ENCODE peak calls at places on chromosome 19, in four cellular contexts. I is IMR-90, N is uterus, D is esophagus squamous epithelium. W is an unnamed sample.

GRCh38 chr19:41795031-41795461 is 1.3 kb upstream of the CEACAM3 start:
- DNase-seq in D (no peak), I (peak; percentile 16), N (no peak), W (no peak)

GRCh38 chr19:18931316-18932162 is 9.5 kb downstream of the HOMER3 start:
- DNase-seq in D (no peak), I (no peak), N (no peak), W (no peak)

GRCh38 chr19:58356971-58357797 is 3.9 kb upstream of the A1BG start:
- DNase-seq in I (no peak), D (no peak), N (no peak), W (no peak)

GRCh38 chr19:49167857-49168409 is 10.3 kb downstream of the TRPM4 start:
- DNase-seq in I (no peak), N (no peak), D (no peak), W (no peak)

GRCh38 chr19:19822148-19822429 is 539 bp upstream of the ZNF506 start:
- DNase-seq in N (no peak), D (no peak), I (no peak), W (no peak)

GRCh38 chr19:22622901-22623840 is 11.0 kb upstream of the ZNF492 start:
- DNase-seq in N (no peak), I (no peak), D (no peak), W (no peak)

GRCh38 chr19:49422407-49423277 is 599 bp downstream of the PTH2 start:
- DNase-seq in N (no peak), D (no peak), I (peak; percentile 17), W (no peak)

GRCh38 chr19:2270572-2271515 is 11.1 kb downstream of the PEAK3 start:
- DNase-seq in I (peak; percentile 84), D (peak; percentile 58), N (peak; percentile 86), W (peak; percentile 96)

GRCh38 chr19:45782820-45783785 is 813 bp upstream of the DMPK start:
- DNase-seq in N (peak; percentile 86), I (peak; percentile 71), D (no peak), W (no peak)

GRCh38 chr19:49113762-49114629 is at the start of gene LIN7B:
- DNase-seq in D (no peak), I (peak; percentile 54), N (peak; percentile 40), W (peak; percentile 93)

GRCh38 chr19:13986348-13986904 is 19.7 kb downstream of the RFX1 start:
- DNase-seq in I (peak; percentile 72), N (peak; percentile 77), D (peak; percentile 76), W (peak; percentile 99)

GRCh38 chr19:28727133-28727834 is 485.7 kb downstream of the UQCRFS1 start:
- DNase-seq in N (no peak), D (no peak), I (no peak), W (peak; percentile 53)

GRCh38 chr19:58328999-58329398 is 2.2 kb downstream of the ZSCAN22 start:
- DNase-seq in N (no peak), D (no peak), I (no peak), W (no peak)

GRCh38 chr19:41926861-41927809 is 1.1 kb downstream of the ERFL start:
- DNase-seq in D (no peak), N (no peak), I (no peak), W (no peak)

GRCh38 chr19:55146078-55146647 is 2.8 kb downstream of the TNNT1 start:
- DNase-seq in N (no peak), D (no peak), I (no peak), W (no peak)

GRCh38 chr19:3096267-3096901 is 2.2 kb downstream of the GNA11 start:
- DNase-seq in N (no peak), I (no peak), D (no peak), W (peak; percentile 73)

GRCh38 chr19:42254083-42254849 is 662 bp downstream of the ERF start:
- DNase-seq in D (no peak), I (peak; percentile 32), N (peak; percentile 83), W (peak; percentile 95)

GRCh38 chr19:46609511-46610412 is 8.6 kb downstream of the CALM3 start:
- DNase-seq in N (no peak), D (no peak), I (no peak), W (peak; percentile 65)

GRCh38 chr19:56167064-56167578 is 8.7 kb upstream of the GALP start:
- DNase-seq in N (no peak), I (no peak), D (no peak), W (no peak)

GRCh38 chr19:58450836-58451357 is 525 bp upstream of the ZNF324B start:
- DNase-seq in I (no peak), D (no peak), N (no peak), W (no peak)

GRCh38 chr19:17259118-17259780 is 5.3 kb downstream of the USHBP1 start:
- DNase-seq in N (no peak), D (no peak), I (no peak), W (no peak)

GRCh38 chr19:33796164-33797100 is at the start of gene KCTD15:
- DNase-seq in I (peak; percentile 31), D (no peak), N (peak; percentile 33), W (no peak)

GRCh38 chr19:16106121-16106520 is 5.6 kb upstream of the RAB8A start:
- DNase-seq in N (no peak), I (peak; percentile 53), D (no peak), W (no peak)

GRCh38 chr19:34998777-34999497 is 1.2 kb upstream of the GRAMD1A start:
- DNase-seq in N (no peak), D (no peak), I (no peak), W (peak; percentile 75)

GRCh38 chr19:35002037-35002535 is 2.0 kb downstream of the GRAMD1A start:
- DNase-seq in N (no peak), D (no peak), I (no peak), W (peak; percentile 65)

GRCh38 chr19:35000338-35000646 is 169 bp downstream of the GRAMD1A start:
- DNase-seq in N (no peak), D (no peak), I (no peak), W (no peak)

GRCh38 chr19:35000647-35001501 is 751 bp downstream of the GRAMD1A start:
- DNase-seq in N (no peak), I (peak; percentile 50), D (no peak), W (peak; percentile 90)

DNA sequence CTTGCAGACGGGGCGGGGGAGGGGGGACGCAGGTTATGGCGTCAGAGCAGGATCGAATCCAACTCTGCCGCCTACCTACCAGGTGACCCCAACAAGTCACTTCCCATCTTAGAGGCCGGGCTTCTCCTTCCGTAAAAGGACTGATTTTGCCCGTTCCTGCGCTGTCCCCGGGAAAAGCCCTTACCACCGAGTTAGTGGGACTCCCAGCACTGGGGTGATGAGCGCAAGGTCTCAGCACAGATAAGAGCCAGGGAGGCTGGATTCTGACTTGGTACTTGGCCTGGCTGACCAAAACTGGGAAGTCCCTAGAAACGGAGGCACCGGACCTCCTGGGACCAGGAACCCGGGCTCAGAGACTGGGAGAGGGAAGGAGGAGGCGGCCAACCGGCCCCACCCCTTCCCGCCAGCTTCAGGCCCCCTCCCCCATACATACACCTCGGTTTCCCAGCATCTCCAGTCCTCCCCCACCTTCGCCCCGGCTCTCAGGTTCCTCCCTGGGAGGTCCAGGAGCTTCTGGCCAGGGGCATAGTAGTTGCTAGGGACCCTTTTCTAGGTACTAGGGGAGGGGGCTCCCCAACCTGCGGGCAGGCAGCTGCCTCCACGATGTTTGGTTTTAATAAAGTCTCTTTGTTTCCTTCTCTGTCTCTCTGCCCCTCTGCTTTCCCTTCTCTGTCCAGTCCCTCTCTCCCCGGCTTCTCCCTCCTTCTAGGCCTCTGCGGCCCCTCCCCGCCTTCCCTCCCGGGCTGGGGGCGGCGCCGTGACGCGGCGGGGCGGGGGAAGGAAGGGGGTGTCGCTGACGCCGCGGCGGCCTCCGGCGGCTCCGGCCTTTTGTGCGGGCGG is at the start of gene GRAMD1A:
- DNase-seq in I (peak; percentile 80), D (no peak), N (peak; percentile 86), W (peak; percentile 98)
- TF ChIP-seq POLR2A in I (peak; percentile 86), D (no peak), N (peak; percentile 67), W (peak; percentile 50)

DNA sequence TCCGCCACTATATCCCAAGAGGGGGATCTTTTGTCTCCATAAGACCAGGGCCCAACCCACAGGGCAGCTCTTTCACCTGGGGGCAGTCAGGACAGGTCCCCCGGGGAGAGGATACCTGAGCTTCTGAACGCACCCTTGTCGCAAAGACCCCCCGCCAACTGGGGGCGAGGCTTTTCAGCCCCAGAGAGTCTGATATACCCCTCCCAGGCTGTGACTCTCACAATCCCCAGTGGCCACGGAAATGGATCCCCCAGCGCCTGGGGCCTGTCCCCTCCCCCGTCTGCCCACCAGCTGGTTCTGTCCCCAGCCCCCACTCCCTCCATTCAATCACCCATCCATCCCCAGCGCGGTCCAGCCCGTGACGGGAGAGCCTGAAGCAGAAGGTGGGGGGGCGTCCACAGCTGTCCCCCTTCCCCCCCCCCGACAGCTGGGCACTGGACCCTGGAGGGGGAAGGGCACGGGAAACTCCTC is 858 bp downstream of the DOCK6 start:
- DNase-seq in D (no peak), N (no peak), I (no peak), W (no peak)
- H3K27ac ChIP-seq in D (peak overlapping the region; percentile 91), N (peak overlapping the region; percentile 90), I (peak overlapping the region; percentile 56), W (peak overlapping the region; percentile 83)

DNA sequence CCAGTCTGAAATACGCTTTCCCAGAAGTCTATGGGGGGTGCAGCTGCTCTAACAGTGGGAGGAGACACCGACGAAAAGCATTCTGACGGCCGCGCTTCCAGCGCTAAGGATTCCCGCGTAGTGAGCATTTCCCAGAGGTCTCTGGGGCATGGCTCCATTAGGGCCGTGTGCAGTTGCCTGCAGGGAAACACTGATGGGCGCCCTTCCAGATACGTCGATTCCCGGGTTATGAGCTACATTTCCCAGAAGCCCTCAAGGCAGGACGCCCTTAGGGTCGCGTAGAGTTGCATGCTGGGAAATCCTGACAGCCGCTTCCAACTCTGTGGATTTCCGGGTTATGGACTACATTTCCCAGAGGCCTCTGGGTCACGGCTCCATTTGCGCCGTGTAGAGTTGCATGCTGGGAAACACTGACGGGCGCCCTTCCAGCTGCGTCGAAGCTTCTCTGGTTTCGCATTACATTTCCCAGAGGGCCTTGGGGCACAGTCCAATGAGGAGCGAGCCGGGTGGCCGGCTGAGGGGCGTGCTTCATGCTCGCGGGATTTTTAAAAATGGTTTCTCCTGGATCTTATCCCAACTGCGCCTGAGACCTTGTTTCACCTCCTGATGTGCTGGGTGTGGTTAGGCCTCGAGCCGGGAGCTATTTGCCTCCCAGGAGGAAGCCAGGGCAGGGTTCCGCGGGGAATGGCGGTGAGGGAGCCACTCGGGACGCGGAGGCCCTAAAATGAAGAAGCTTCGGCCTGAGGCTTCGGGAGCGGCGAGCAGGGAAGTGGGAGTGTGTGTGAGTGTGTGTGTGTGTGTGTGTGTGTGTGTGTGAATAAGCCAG is 17.2 kb upstream of the ZNF331 start:
- DNase-seq in D (peak; percentile 75), I (peak; percentile 98), N (peak; percentile 99), W (peak; percentile 95)
- TF ChIP-seq POLR2A in D (no peak), I (no peak), N (peak; percentile 35), W (no peak)

GRCh38 chr19:6464070-6464873 is at the start of gene CRB3:
- DNase-seq in N (no peak), I (no peak), D (no peak), W (peak; percentile 83)

GRCh38 chr19:6467384-6467783 is 3.3 kb downstream of the CRB3 start:
- DNase-seq in I (no peak), N (no peak), D (no peak), W (no peak)

GRCh38 chr19:6466526-6467248 is 2.6 kb downstream of the CRB3 start:
- DNase-seq in D (no peak), I (no peak), N (no peak), W (no peak)

GRCh38 chr19:6465006-6465405 is 935 bp downstream of the CRB3 start:
- DNase-seq in N (no peak), D (no peak), I (no peak), W (no peak)

DNA sequence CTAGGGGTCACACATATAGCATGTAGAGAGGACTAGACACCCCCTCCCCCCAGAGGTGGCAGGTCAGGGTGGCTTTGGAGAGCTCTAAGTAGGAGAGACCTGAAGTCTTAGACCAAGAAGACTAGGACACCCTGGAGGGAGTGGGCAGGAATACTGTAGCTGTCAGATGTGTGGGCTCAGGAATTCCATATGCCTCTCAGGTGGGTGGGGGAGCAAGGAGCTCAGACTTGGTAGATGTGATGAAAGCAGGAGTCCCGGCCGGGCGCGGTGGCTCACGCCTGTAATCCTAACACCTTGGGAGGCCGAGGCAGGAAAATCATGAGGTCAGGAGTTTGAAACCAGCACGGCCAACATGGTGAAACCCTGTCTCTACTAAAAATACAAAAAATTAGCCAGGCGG is 1.6 kb downstream of the CRB3 start:
- DNase-seq in N (no peak), I (no peak), D (no peak), W (no peak)
- H3K27ac ChIP-seq in N (no peak overlapping the region), I (no peak overlapping the region), D (no peak overlapping the region), W (no peak overlapping the region)